ENCODE peak calls at places on chromosome 4, in six cellular contexts. Y is left lung, T is HCT116, L is lung, G is heart right ventricle, J is left lobe of liver. Q is an unnamed sample.

GRCh38 chr4:93759506-93759905 is 69.0 kb upstream of the ATOH1 start:
- ATAC-seq in Y (peak), G (no peak), J (no peak), L (peak), T (no peak), Q (peak)

GRCh38 chr4:4386296-4386735 is 586 bp upstream of the NSG1 start:
- ATAC-seq in L (no peak), J (no peak), T (no peak), Y (peak), G (peak), Q (peak)

GRCh38 chr4:40763228-40763716 is 13.5 kb downstream of the NSUN7 start:
- ATAC-seq in L (no peak), T (no peak), G (no peak), Y (no peak), J (no peak), Q (no peak)

GRCh38 chr4:40536032-40536431 is 93.6 kb downstream of the RBM47 start:
- ATAC-seq in L (no peak), G (no peak), T (no peak), J (no peak), Y (no peak), Q (no peak)

GRCh38 chr4:25080571-25080970 is 49.8 kb upstream of the LGI2 start:
- ATAC-seq in Y (no peak), L (no peak), G (no peak), T (no peak), J (no peak), Q (no peak)

GRCh38 chr4:69060651-69061308 is 35.5 kb upstream of the UGT2B7 start:
- ATAC-seq in Y (peak), L (no peak), J (peak), T (peak), G (no peak), Q (no peak)

GRCh38 chr4:187175197-187175596 is 451.5 kb upstream of the FAT1 start:
- ATAC-seq in Y (no peak), G (no peak), J (no peak), L (no peak), T (peak), Q (no peak)

GRCh38 chr4:183621875-183622274 is 37.1 kb downstream of the RWDD4 start:
- ATAC-seq in T (no peak), J (peak), G (no peak), Y (peak), L (no peak), Q (no peak)

GRCh38 chr4:112550728-112551127 is 34.7 kb upstream of the NEUROG2 start:
- ATAC-seq in L (no peak), G (no peak), J (no peak), T (peak), Y (no peak), Q (no peak)

GRCh38 chr4:84573738-84574720 is 8.9 kb upstream of the CDS1 start:
- ATAC-seq in J (no peak), Y (peak), L (peak), T (no peak), G (no peak), Q (peak)